ENCODE peak calls at places on chromosomes 7 and 10, in five cellular contexts. H, A, N, X and Q are unnamed samples. For H3K4me1, the result is how much of the 10 kb centered on the place peaks cover.

GRCh38 chr10:129963831-129964501 is at the start of gene EBF3:
- DNase-seq in H (peak), N (peak), X (peak), A (no peak), Q (no peak)

GRCh38 chr7:76185187-76185915 is 16.3 kb upstream of the SRRM3 start:
- DNase-seq in X (no peak), N (no peak), A (no peak), H (no peak), Q (no peak)

GRCh38 chr7:20327047-20327446 is 3.7 kb upstream of the ITGB8 start:
- DNase-seq in X (no peak), H (no peak), A (no peak), N (no peak), Q (no peak)

GRCh38 chr7:122507591-122507990 is 191.3 kb downstream of the RNF133 start:
- DNase-seq in X (no peak), H (no peak), N (no peak), A (no peak), Q (no peak)

GRCh38 chr7:78924581-78924980 is 528.9 kb downstream of the MAGI2 start:
- DNase-seq in A (peak), H (no peak), X (no peak), N (no peak), Q (no peak)

GRCh38 chr7:74283858-74284447 is 5.3 kb upstream of the CLIP2 start:
- DNase-seq in A (no peak), N (no peak), X (no peak), H (no peak), Q (no peak)

GRCh38 chr7:131145026-131145425 is 182.7 kb upstream of the MKLN1 start:
- DNase-seq in X (no peak), N (no peak), A (peak), H (no peak), Q (no peak)

GRCh38 chr7:80703272-80703671 is 64.8 kb downstream of the CD36 start:
- DNase-seq in N (no peak), X (no peak), H (no peak), A (no peak), Q (no peak)

GRCh38 chr10:89301721-89302445 is at the start of gene IFIT2:
- DNase-seq in X (no peak), N (no peak), A (no peak), H (peak), Q (peak)

GRCh38 chr7:3520206-3520605 is 219.2 kb downstream of the SDK1 start:
- DNase-seq in N (no peak), X (no peak), A (no peak), H (no peak), Q (no peak)

GRCh38 chr10:114370993-114371392 is 33.3 kb downstream of the AFAP1L2 start:
- DNase-seq in N (no peak), A (no peak), X (no peak), H (peak), Q (no peak)
- H3K4me1 ChIP-seq in N (half or more), A (under half), X (under half), H (half or more), Q (under half)

DNA sequence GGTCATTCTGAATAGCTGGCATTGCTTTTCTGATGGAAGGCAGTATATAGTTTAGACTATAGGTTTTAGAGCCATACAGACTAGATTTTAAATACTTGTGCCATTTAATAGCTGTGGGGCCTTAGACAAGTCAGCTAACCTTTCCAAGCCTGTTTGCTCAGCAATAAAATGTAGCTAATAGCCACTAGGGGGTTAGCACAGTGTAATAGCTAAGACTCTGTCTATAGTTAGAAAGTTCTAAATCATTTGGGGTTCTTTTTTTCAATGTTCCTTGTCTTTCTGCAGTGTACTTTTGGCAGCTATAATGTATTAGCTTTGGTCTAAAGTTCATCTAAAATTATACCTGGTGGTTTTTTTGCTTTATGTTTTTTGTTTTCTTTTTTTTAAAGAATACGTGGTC is 7.5 kb upstream of the KIFBP start:
- DNase-seq in X (no peak), N (no peak), A (no peak), H (no peak), Q (no peak)
- TF ChIP-seq CTCF in X (no peak), N (no peak), A (peak), H (no peak), Q (peak)

GRCh38 chr10:3094565-3095168 is 27.3 kb downstream of the PFKP start:
- DNase-seq in N (no peak), A (no peak), X (no peak), H (no peak), Q (no peak)
- H3K4me3 ChIP-seq in N (no peak), A (peak), X (no peak), H (no peak), Q (no peak)

GRCh38 chr7:99106411-99106810 is 37.5 kb downstream of the SMURF1 start:
- DNase-seq in H (no peak), A (no peak), X (no peak), N (no peak), Q (no peak)
- H3K4me1 ChIP-seq in H (under half), A (half or more), X (under half), N (half or more), Q (half or more)

DNA sequence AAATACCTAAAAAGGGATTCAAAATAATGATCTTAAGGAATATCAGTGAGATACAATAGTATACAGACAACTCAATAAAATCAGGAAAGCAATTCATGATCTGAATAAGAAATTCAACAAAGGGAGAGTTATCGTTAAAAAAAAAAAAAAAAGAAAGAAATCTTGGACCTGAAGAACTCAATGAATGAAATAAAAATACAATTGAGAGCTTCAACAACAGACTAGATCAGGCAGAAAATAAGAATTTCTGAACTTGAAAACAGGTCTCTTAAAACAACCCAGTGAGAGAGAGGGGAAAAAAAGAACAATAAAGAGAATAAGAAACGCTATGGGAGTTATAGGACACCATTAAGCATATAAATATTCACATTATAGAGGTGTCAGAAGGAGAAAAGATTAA is 72.0 kb upstream of the MACROH2A2 start:
- DNase-seq in N (no peak), H (no peak), A (no peak), X (no peak), Q (no peak)
- TF ChIP-seq CTCF in N (no peak), H (no peak), A (no peak), X (no peak), Q (no peak)